ENCODE peak calls at places on chromosomes 5 and 9, in four cellular contexts. One of them, this sample, is unnamed. For H3K4me1 and H3K36me3, the result is how much of the 10 kb centered on the place peaks cover.

GRCh38 chr9:469672-470040 is 255.0 kb downstream of the DOCK8 start:
- DNase-seq in transverse colon: peak
- DNase-seq in adrenal gland: peak
- DNase-seq in testis: no peak
- DNase-seq in this sample: no peak

GRCh38 chr5:3899093-3899492 is 303.5 kb downstream of the IRX1 start:
- DNase-seq in transverse colon: no peak
- DNase-seq in adrenal gland: no peak
- DNase-seq in testis: no peak
- DNase-seq in this sample: no peak

GRCh38 chr5:112655513-112655912 is 82.2 kb upstream of the APC start:
- DNase-seq in transverse colon: no peak
- DNase-seq in adrenal gland: no peak
- DNase-seq in testis: no peak
- DNase-seq in this sample: no peak

GRCh38 chr9:37639109-37639748 is 11.5 kb upstream of the FRMPD1 start:
- DNase-seq in transverse colon: no peak
- DNase-seq in adrenal gland: no peak
- DNase-seq in testis: no peak
- DNase-seq in this sample: peak

GRCh38 chr9:122379340-122379739 is 8.5 kb downstream of the PTGS1 start:
- DNase-seq in transverse colon: no peak
- DNase-seq in adrenal gland: no peak
- DNase-seq in testis: no peak
- DNase-seq in this sample: no peak

GRCh38 chr9:125825762-125826161 is 78.6 kb downstream of the PBX3 start:
- DNase-seq in transverse colon: no peak
- DNase-seq in adrenal gland: no peak
- DNase-seq in testis: no peak
- DNase-seq in this sample: no peak

GRCh38 chr5:166722939-166723338 is 1568.5 kb upstream of the WWC1 start:
- DNase-seq in transverse colon: no peak
- DNase-seq in adrenal gland: no peak
- DNase-seq in testis: no peak
- DNase-seq in this sample: peak

GRCh38 chr9:137441289-137441934 is at the start of gene ENTPD8:
- DNase-seq in transverse colon: peak
- DNase-seq in adrenal gland: no peak
- DNase-seq in testis: no peak
- DNase-seq in this sample: no peak

GRCh38 chr5:141524604-141525597 is 36.0 kb downstream of the PCDHGC5 start:
- DNase-seq in transverse colon: peak
- DNase-seq in adrenal gland: peak
- DNase-seq in testis: peak
- DNase-seq in this sample: peak

GRCh38 chr9:136847065-136847826 is 2.0 kb upstream of the PHPT1 start:
- DNase-seq in transverse colon: peak
- DNase-seq in adrenal gland: no peak
- DNase-seq in testis: peak
- DNase-seq in this sample: peak

GRCh38 chr9:87765521-87765920 is 39.6 kb downstream of the CTSL start:
- DNase-seq in transverse colon: no peak
- DNase-seq in adrenal gland: no peak
- DNase-seq in testis: no peak
- DNase-seq in this sample: no peak

GRCh38 chr5:120936652-120937051 is 472.6 kb downstream of the PRR16 start:
- DNase-seq in transverse colon: no peak
- DNase-seq in adrenal gland: no peak
- DNase-seq in testis: no peak
- DNase-seq in this sample: no peak
- H3K4me1 ChIP-seq in transverse colon: under half
- H3K4me1 ChIP-seq in adrenal gland: under half
- H3K4me1 ChIP-seq in testis: under half
- H3K4me1 ChIP-seq in this sample: under half

GRCh38 chr5:164341056-164341619 is 835.7 kb downstream of the MAT2B start:
- DNase-seq in transverse colon: no peak
- DNase-seq in adrenal gland: no peak
- DNase-seq in testis: no peak
- DNase-seq in this sample: no peak
- TF ChIP-seq CTCF in transverse colon: no peak
- TF ChIP-seq CTCF in adrenal gland: no peak
- TF ChIP-seq CTCF in testis: no peak
- TF ChIP-seq CTCF in this sample: no peak

DNA sequence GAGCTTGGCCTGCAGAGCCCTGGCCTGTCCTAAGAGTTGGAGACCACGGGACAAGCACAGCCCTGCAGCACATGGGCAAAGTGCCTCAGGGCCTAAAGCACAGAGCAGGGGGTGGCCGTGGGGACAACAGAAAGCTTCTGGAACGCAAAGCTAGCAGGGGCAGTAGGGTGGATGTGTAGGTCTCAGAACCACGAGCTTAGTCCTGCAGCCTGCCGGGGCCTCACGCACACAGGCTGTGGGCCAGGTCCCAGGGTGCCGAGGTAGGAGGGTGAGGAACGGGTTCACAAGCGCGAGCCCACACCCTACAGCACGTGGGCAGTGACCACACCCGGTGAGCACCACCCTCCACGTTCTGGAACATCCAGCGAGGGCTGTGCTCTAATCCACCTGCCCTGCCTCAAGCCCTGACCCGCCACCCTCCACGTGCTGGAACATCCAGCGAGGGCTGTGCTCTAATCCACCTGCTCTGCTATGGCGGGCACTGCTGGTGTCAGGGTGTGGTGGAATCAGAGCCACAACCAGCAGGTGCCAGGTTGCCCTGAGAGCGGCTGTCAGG is 9.3 kb downstream of the CLPTM1L start:
- DNase-seq in transverse colon: no peak
- DNase-seq in adrenal gland: no peak
- DNase-seq in testis: no peak
- DNase-seq in this sample: no peak
- H3K36me3 ChIP-seq in transverse colon: under half
- H3K36me3 ChIP-seq in adrenal gland: under half
- H3K36me3 ChIP-seq in testis: under half
- H3K36me3 ChIP-seq in this sample: under half

GRCh38 chr5:98757978-98758377 is 15.5 kb upstream of the RGMB start:
- DNase-seq in transverse colon: no peak
- DNase-seq in adrenal gland: no peak
- DNase-seq in testis: no peak
- DNase-seq in this sample: no peak

GRCh38 chr5:98750693-98751092 is 22.8 kb upstream of the RGMB start:
- DNase-seq in transverse colon: no peak
- DNase-seq in adrenal gland: no peak
- DNase-seq in testis: no peak
- DNase-seq in this sample: peak

GRCh38 chr5:98753507-98753906 is 20.0 kb upstream of the RGMB start:
- DNase-seq in transverse colon: no peak
- DNase-seq in adrenal gland: no peak
- DNase-seq in testis: no peak
- DNase-seq in this sample: no peak

DNA sequence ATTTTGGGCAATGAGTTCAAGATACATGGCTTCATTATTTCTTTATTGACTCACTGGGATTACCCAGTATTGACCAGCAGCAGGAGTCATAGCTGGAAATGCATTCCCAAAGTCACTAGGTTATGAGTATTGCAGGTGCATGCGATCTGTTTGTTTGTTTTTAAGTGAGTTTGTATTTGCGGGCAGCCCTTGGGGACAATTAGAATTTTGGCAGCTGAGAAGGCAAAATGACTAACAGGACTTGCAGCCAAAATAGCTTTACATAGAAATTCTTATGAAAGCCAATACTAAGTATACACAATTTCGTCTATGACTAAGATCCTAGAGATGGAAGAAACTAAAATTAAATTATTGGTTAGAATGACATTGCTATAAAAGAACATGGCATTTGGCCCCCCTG is 18.1 kb upstream of the RGMB start:
- DNase-seq in transverse colon: no peak
- DNase-seq in adrenal gland: no peak
- DNase-seq in testis: no peak
- DNase-seq in this sample: no peak
- H3K4me1 ChIP-seq in transverse colon: under half
- H3K4me1 ChIP-seq in adrenal gland: under half
- H3K4me1 ChIP-seq in testis: under half
- H3K4me1 ChIP-seq in this sample: under half

DNA sequence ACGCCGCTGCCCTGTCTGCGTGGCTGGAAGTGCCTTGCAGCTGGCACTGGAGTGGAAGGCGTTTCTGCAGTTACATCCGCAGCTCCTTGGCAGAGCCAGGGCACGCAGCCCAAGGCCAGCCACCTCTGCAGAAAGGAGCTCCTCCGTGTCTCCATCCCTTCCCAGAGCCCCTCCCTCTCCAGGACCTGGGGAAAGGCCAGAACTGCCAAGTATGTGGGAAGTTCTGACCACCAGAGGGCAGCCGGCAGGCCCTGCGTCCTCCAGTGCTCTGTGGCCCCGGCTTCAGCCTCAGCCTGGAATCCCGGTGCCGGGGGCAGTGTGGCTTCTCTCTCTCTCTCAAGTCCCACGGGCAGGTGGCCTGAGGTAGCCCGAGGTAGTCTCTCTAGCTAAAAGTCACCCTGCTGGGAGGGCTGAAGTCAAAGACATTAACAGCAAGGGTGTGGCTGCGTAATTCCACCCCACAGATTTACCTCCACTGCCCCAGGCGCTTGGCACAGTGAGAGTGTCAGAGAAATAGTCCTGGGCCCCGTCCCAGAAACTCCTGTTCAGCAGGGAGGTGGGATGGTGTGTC is 101.7 kb upstream of the FCN2 start:
- DNase-seq in transverse colon: peak
- DNase-seq in adrenal gland: peak
- DNase-seq in testis: peak
- DNase-seq in this sample: peak
- TF ChIP-seq CTCF in transverse colon: peak
- TF ChIP-seq CTCF in adrenal gland: peak
- TF ChIP-seq CTCF in testis: no peak
- TF ChIP-seq CTCF in this sample: peak

GRCh38 chr5:150538007-150538917 is 30.3 kb downstream of the NDST1 start:
- DNase-seq in transverse colon: no peak
- DNase-seq in adrenal gland: no peak
- DNase-seq in testis: no peak
- DNase-seq in this sample: no peak
- H3K36me3 ChIP-seq in transverse colon: under half
- H3K36me3 ChIP-seq in adrenal gland: under half
- H3K36me3 ChIP-seq in testis: under half
- H3K36me3 ChIP-seq in this sample: half or more

DNA sequence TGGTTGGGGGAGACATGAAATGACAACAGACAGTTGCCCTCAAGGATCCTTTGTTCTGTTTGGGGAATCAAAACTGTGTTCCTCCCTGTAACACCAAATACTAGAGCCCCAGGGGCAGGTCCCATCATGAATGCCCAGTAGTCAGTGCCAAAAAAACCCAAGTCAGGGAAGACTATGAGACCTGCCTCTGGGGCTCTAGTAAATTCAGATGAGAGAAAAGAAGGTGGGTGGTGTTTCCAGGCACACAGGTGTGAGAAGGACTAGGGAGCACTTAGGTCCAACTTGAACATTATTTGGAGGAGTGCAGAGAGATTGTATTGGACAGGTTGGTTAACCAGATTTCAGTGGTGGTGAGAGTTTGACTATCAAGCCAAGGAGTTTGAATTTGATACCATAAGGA is 51.9 kb downstream of the SLC22A5 start:
- DNase-seq in transverse colon: no peak
- DNase-seq in adrenal gland: no peak
- DNase-seq in testis: no peak
- DNase-seq in this sample: no peak
- H3K4me1 ChIP-seq in transverse colon: half or more
- H3K4me1 ChIP-seq in adrenal gland: under half
- H3K4me1 ChIP-seq in testis: under half
- H3K4me1 ChIP-seq in this sample: under half